ENCODE peak calls at places on chromosomes 3 and 15, in six cellular contexts. X is uterus, Z is keratinocyte, O is astrocyte, P is tibial artery, G is MM.1S. J is an unnamed sample.

GRCh38 chr3:23550402-23550801 is 255.4 kb upstream of the UBE2E1 start:
- DNase-seq in X (no peak), Z (no peak), P (no peak), G (peak; percentile 34), O (no peak), J (peak; percentile 13)

GRCh38 chr3:194537732-194538247 is 51.0 kb upstream of the ATP13A3 start:
- DNase-seq in O (peak; percentile 87), Z (no peak), X (no peak), P (no peak), G (no peak), J (no peak)

GRCh38 chr3:31550452-31551251 is 17.9 kb downstream of the STT3B start:
- DNase-seq in X (no peak), P (no peak), O (no peak), G (peak; percentile 30), Z (no peak), J (no peak)

GRCh38 chr3:101988591-101988990 is 139.3 kb downstream of the NFKBIZ start:
- DNase-seq in O (no peak), P (peak; percentile 25), Z (no peak), G (no peak), X (no peak), J (no peak)

GRCh38 chr3:88713233-88713691 is 394.2 kb upstream of the EPHA3 start:
- DNase-seq in P (no peak), O (peak; percentile 90), G (no peak), Z (peak; percentile 33), X (no peak), J (no peak)

GRCh38 chr3:52774901-52775864 is 2.2 kb upstream of the ITIH1 start:
- DNase-seq in G (no peak), X (no peak), Z (no peak), P (no peak), O (no peak), J (no peak)

GRCh38 chr3:146166450-146167222 is 5.7 kb upstream of the PLOD2 start:
- DNase-seq in Z (peak; percentile 68), O (peak; percentile 94), G (no peak), P (no peak), X (peak; percentile 37), J (no peak)

GRCh38 chr3:167885277-167885676 is 149.8 kb downstream of the SERPINI1 start:
- DNase-seq in X (no peak), Z (no peak), P (no peak), O (no peak), G (no peak), J (no peak)

GRCh38 chr3:105448338-105448982 is 81.8 kb downstream of the ALCAM start:
- DNase-seq in Z (no peak), X (no peak), G (no peak), O (peak; percentile 41), P (no peak), J (no peak)

GRCh38 chr3:72176537-72177041 is 391.6 kb upstream of the PROK2 start:
- DNase-seq in G (peak; percentile 77), Z (no peak), X (no peak), O (no peak), P (no peak), J (peak; percentile 80)

GRCh38 chr3:52328536-52329080 is 12.5 kb downstream of the DNAH1 start:
- DNase-seq in O (no peak), P (no peak), Z (no peak), X (no peak), G (no peak), J (no peak)

GRCh38 chr15:60590935-60591490 is 112.1 kb upstream of the ICE2 start:
- DNase-seq in P (peak; percentile 56), O (peak; percentile 10), G (peak; percentile 66), Z (no peak), X (peak; percentile 49), J (peak; percentile 50)

GRCh38 chr3:136994772-136995516 is 37.2 kb downstream of the IL20RB start:
- DNase-seq in P (peak; percentile 94), Z (peak; percentile 96), G (no peak), O (peak; percentile 69), X (peak; percentile 86), J (no peak)

GRCh38 chr3:128496602-128497304 is 3.8 kb upstream of the GATA2 start:
- DNase-seq in P (no peak), O (no peak), G (no peak), Z (no peak), X (peak; percentile 63), J (no peak)

GRCh38 chr15:99019558-99020540 is 12.3 kb upstream of the PGPEP1L start:
- DNase-seq in Z (no peak), X (no peak), O (peak; percentile 63), P (no peak), G (no peak), J (no peak)

GRCh38 chr3:185733980-185734724 is 90.7 kb downstream of the IGF2BP2 start:
- DNase-seq in P (no peak), Z (no peak), X (peak; percentile 35), O (peak; percentile 76), G (peak; percentile 50), J (no peak)

DNA sequence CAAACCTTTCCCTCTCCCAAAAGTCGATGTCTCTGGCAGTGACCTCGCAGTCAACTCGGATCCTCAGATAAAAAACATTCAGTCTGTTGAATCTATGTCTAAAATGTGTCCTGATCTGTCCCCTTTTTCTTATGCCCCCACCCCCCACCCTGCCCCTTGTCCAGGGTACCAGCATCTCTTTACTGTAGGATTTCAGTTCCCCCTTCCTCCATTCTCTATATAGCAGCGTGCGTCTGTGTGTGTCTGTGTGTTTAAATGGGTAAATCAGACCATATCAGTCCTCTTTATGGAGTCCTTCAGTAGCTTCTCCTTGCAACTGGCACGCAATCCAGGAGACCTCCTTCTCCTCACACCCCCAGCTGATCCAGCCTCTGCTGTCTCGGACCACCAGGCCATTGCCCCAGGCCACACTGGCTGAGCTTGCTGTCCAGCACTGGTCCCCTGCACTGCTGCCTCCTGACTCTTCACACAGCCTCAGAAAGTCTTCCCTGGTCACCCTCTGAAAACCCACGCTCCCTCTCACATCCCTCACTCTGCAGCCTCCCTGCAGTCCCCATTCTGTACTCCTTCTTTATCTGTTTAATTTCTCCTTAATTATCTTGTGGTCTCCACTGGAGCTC is 1.5 kb downstream of the LRRK1 start:
- DNase-seq in O (no peak), Z (no peak), X (no peak), G (no peak), P (no peak), J (peak; percentile 47)
- H3K4me3 ChIP-seq in O (no peak overlapping the region), Z (no peak overlapping the region), X (peak overlapping the region; percentile 82), G (peak overlapping the region; percentile 82), P (peak overlapping the region; percentile 61), J (peak overlapping the region; percentile 89)

GRCh38 chr3:46891132-46891531 is 13.6 kb downstream of the PTH1R start:
- DNase-seq in Z (no peak), P (no peak), O (no peak), X (no peak), G (no peak), J (no peak)

GRCh38 chr3:46889381-46890110 is 12.0 kb downstream of the PTH1R start:
- DNase-seq in P (no peak), O (no peak), X (peak; percentile 47), Z (no peak), G (no peak), J (no peak)

GRCh38 chr3:46887980-46888494 is 10.5 kb downstream of the PTH1R start:
- DNase-seq in P (no peak), X (no peak), Z (no peak), O (no peak), G (no peak), J (no peak)

GRCh38 chr3:46890132-46890531 is 12.6 kb downstream of the PTH1R start:
- DNase-seq in P (no peak), G (no peak), O (no peak), X (no peak), Z (no peak), J (no peak)

DNA sequence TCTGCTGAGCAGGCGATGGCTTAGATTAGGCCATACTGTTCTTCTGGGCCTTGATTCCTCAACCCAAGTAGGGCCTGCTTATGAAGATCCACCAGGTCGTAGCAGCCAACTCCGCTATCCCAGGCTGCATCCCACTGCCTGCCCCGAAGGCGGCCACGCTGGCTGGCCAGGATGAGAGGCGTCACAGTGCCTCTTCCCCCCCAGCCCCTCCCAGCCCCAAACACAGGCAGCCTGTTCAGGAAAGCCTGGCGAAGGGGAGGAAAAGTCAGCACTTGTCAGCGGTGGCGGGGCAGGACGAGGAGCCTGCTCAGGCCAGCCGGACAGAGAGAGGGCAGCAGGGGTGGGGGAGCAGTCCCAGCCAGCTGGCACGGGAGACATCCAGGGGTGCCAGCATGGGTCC is 11.2 kb downstream of the PTH1R start:
- DNase-seq in X (no peak), G (no peak), P (no peak), Z (no peak), O (no peak), J (no peak)
- H3K27me3 ChIP-seq in X (no peaks in the 10 kb centered on the region), G (peaks cover 51% of the 10 kb centered on the region), P (no peaks in the 10 kb centered on the region), Z (peaks cover 56% of the 10 kb centered on the region), O (peaks cover 42% of the 10 kb centered on the region), J (peaks cover 5% of the 10 kb centered on the region)

GRCh38 chr3:17155951-17156350 is 271.2 kb downstream of the PLCL2 start:
- DNase-seq in G (no peak), O (no peak), P (no peak), Z (no peak), X (no peak), J (no peak)
- H3K36me3 ChIP-seq in G (no peaks in the 10 kb centered on the region), O (no peaks in the 10 kb centered on the region), P (peaks cover 55% of the 10 kb centered on the region), Z (peaks cover 5% of the 10 kb centered on the region), X (no peaks in the 10 kb centered on the region), J (peaks cover 25% of the 10 kb centered on the region)

GRCh38 chr3:176046717-176047116 is 1150.6 kb downstream of the TBL1XR1 start:
- DNase-seq in G (no peak), X (no peak), Z (no peak), P (no peak), O (no peak), J (no peak)
- H3K4me3 ChIP-seq in G (no peak overlapping the region), X (no peak overlapping the region), Z (no peak overlapping the region), P (no peak overlapping the region), O (no peak overlapping the region), J (no peak overlapping the region)

GRCh38 chr15:80778621-80778963 is 578 bp upstream of the CEMIP start:
- DNase-seq in O (no peak), G (no peak), X (no peak), Z (no peak), P (no peak), J (no peak)

GRCh38 chr15:80779658-80780415 is 667 bp downstream of the CEMIP start:
- DNase-seq in X (no peak), Z (no peak), G (no peak), O (peak; percentile 29), P (no peak), J (peak; percentile 18)

GRCh38 chr15:80777836-80778620 is 1.1 kb upstream of the CEMIP start:
- DNase-seq in X (no peak), O (no peak), Z (no peak), G (no peak), P (no peak), J (no peak)

GRCh38 chr15:80778964-80779657 is at the start of gene CEMIP:
- DNase-seq in Z (no peak), P (peak; percentile 45), X (peak; percentile 22), G (peak; percentile 73), O (peak; percentile 47), J (peak; percentile 66)

GRCh38 chr15:80780416-80781221 is 1.4 kb downstream of the CEMIP start:
- DNase-seq in X (no peak), Z (no peak), O (peak; percentile 61), P (no peak), G (no peak), J (no peak)
- H3K27me3 ChIP-seq in X (no peaks in the 10 kb centered on the region), Z (peaks cover 15% of the 10 kb centered on the region), O (peaks cover 7% of the 10 kb centered on the region), P (peaks cover 47% of the 10 kb centered on the region), G (peaks cover 20% of the 10 kb centered on the region), J (peaks cover 4% of the 10 kb centered on the region)

J was measured in GM06990.